ENCODE peak calls at places on chromosomes 16 and 17, in eight cellular contexts. E is left ventricle myocardium superior, G is prostate gland, Y is SK-N-DZ, H is DMS53, S is thoracic aorta, T is choroid plexus epithelial cell, V is fibroblast of lung. C is an unnamed sample.

GRCh38 chr16:30888856-30889499 is 4.9 kb downstream of the BCL7C start:
- DNase-seq in Y (no peak), V (no peak), T (no peak), G (no peak), E (no peak), S (no peak), H (no peak), C (no peak)

GRCh38 chr16:54677551-54677950 is 253.1 kb upstream of the IRX5 start:
- DNase-seq in S (no peak), E (no peak), Y (no peak), T (no peak), G (no peak), V (no peak), H (no peak), C (no peak)

GRCh38 chr16:55370762-55371482 is 46.9 kb downstream of the IRX6 start:
- DNase-seq in V (peak), E (peak), S (peak), G (peak), Y (peak), T (peak), H (peak), C (peak)

GRCh38 chr17:77693776-77694175 is 264.7 kb upstream of the TNRC6C start:
- DNase-seq in G (no peak), T (no peak), Y (no peak), E (no peak), H (no peak), V (no peak), S (no peak), C (no peak)

GRCh38 chr17:45335721-45336120 is 18.9 kb upstream of the MAP3K14 start:
- DNase-seq in H (no peak), S (no peak), E (no peak), G (no peak), Y (no peak), T (no peak), V (no peak), C (no peak)

GRCh38 chr16:11613381-11614303 is 26.9 kb upstream of the LITAF start:
- DNase-seq in V (peak), S (no peak), H (no peak), T (peak), Y (no peak), E (peak), G (no peak), C (no peak)

GRCh38 chr16:52591441-52592215 is 44.7 kb upstream of the TOX3 start:
- DNase-seq in H (no peak), Y (no peak), E (no peak), T (no peak), G (no peak), V (no peak), S (no peak), C (no peak)

GRCh38 chr16:74592847-74593246 is 14.1 kb downstream of the GLG1 start:
- DNase-seq in H (no peak), T (no peak), S (no peak), Y (no peak), V (no peak), G (no peak), E (no peak), C (no peak)